ENCODE peak calls at places on chromosome 2, in seven cellular contexts. W, S, Z, L, X, G and Y are unnamed samples.
A peak's percentile ranks its signal among the peaks of the same experiment; 100 is the strongest.

GRCh38 chr2:98577313-98577712 is 31.0 kb downstream of the COA5 start:
- DNase-seq in W (no peak), S (no peak), Z (no peak), L (no peak), X (no peak), G (no peak), Y (no peak)

GRCh38 chr2:152544626-152545025 is 172.6 kb downstream of the PRPF40A start:
- DNase-seq in W (no peak), S (no peak), Z (no peak), L (no peak), X (no peak), G (no peak), Y (no peak)

GRCh38 chr2:151264157-151264835 is 2.6 kb upstream of the RBM43 start:
- DNase-seq in W (no peak), S (no peak), Z (no peak), L (no peak), X (no peak), G (no peak), Y (no peak)

GRCh38 chr2:132522901-132523300 is 106.3 kb downstream of the GPR39 start:
- DNase-seq in W (no peak), S (no peak), Z (peak; percentile 15), L (peak; percentile 41), X (no peak), G (no peak), Y (no peak)

GRCh38 chr2:240396623-240397541 is 38.6 kb upstream of the GPC1 start:
- DNase-seq in W (no peak), S (no peak), Z (no peak), L (no peak), X (peak; percentile 11), G (no peak), Y (no peak)

GRCh38 chr2:120379916-120380893 is 34.3 kb downstream of the INHBB start:
- DNase-seq in W (no peak), S (no peak), Z (no peak), L (no peak), X (no peak), G (no peak), Y (no peak)

GRCh38 chr2:190592831-190593230 is 56.1 kb upstream of the NAB1 start:
- DNase-seq in W (peak; percentile 21), S (no peak), Z (no peak), L (no peak), X (no peak), G (no peak), Y (no peak)

GRCh38 chr2:217821536-217822147 is 181.2 kb downstream of the TNS1 start:
- DNase-seq in W (no peak), S (no peak), Z (no peak), L (no peak), X (no peak), G (no peak), Y (no peak)

GRCh38 chr2:168346725-168347477 is 99.5 kb upstream of the STK39 start:
- DNase-seq in W (peak; percentile 63), S (peak; percentile 83), Z (peak; percentile 39), L (peak; percentile 78), X (peak; percentile 69), G (peak; percentile 70), Y (peak; percentile 69)

GRCh38 chr2:86393521-86394490 is 47.4 kb upstream of the KDM3A start:
- DNase-seq in W (peak; percentile 22), S (no peak), Z (no peak), L (no peak), X (no peak), G (no peak), Y (no peak)

GRCh38 chr2:42910657-42911405 is 118.4 kb upstream of the HAAO start:
- DNase-seq in W (no peak), S (no peak), Z (no peak), L (no peak), X (no peak), G (no peak), Y (no peak)

GRCh38 chr2:150286730-150287362 is 200.6 kb downstream of the RND3 start:
- DNase-seq in W (peak; percentile 33), S (no peak), Z (no peak), L (peak; percentile 91), X (peak; percentile 34), G (no peak), Y (no peak)

GRCh38 chr2:20487030-20487391 is 40.1 kb downstream of the RHOB start:
- DNase-seq in W (no peak), S (no peak), Z (no peak), L (no peak), X (no peak), G (no peak), Y (no peak)
- H3K4ac ChIP-seq in W (no peak overlapping the region), S (no peak overlapping the region), Z (peak overlapping the region; percentile 38), L (no peak overlapping the region), X (no peak overlapping the region), G (no peak overlapping the region), Y (no peak overlapping the region)

DNA sequence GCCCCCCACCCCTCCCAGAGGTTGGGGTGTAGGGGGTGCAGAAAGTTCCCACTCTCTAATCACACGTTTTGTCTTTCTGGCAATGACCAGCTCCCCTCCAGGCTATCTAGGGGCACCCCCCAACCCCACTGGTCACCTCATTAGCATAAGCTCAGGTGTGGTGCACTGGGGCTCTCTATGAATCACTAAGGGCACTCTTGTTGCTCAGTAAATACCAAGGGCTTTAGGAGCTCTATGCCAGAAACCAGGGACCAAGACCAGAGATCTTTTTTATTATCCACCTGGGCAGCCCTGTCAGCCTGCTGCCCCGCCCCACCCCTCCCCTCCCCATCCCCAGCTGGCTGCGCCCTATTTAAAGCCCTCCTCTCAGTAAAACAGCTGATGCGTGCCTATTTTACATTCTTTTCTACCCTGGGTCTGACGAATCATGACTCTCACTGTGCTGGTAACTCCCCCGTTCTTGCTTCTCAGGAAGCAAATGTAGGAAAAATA is 24.3 kb downstream of the NCK2 start:
- DNase-seq in W (peak; percentile 46), S (no peak), Z (no peak), L (peak; percentile 56), X (no peak), G (no peak), Y (peak; percentile 38)
- H3K4ac ChIP-seq in W (no peak overlapping the region), S (no peak overlapping the region), Z (peak overlapping the region; percentile 54), L (no peak overlapping the region), X (no peak overlapping the region), G (no peak overlapping the region), Y (no peak overlapping the region)

DNA sequence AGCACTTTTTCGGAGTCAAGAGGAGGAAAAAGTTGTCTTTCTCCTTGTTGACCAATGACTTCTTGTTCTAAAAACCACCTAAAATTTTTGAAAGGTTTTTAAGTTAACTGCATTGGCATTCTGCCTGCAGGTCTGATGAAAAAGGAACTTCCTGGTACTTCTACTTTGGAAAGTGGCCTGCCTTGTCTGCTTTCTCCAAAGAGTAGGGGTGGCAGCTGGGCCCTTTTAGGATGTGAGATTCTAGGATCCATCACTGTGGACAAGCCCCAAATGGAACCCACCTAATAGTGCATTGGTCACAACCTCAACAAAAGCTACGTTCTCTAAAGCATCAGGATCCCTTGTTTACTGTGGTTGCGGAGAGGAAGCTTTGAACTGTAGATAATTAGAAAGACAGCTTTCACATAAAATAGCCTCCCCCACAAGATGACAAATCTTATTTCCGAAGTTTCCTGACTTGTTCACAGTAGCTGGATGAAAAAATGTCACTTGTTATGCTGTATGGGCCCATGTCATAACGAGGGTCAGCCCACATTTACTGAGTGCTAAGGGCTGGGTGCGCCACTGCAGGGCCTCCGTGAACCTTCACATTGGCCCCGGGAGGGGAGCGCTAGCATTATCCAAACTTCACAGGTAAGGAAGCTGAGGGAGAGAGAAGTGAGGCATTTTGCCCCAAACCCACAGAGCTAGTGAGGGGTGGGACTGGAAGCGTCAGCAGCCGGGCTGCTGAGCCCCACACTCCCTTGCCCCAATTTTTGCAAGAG is 17.4 kb downstream of the ASPRV1 start:
- DNase-seq in W (no peak), S (no peak), Z (no peak), L (no peak), X (no peak), G (no peak), Y (no peak)
- H3K4ac ChIP-seq in W (no peak overlapping the region), S (no peak overlapping the region), Z (no peak overlapping the region), L (no peak overlapping the region), X (no peak overlapping the region), G (no peak overlapping the region), Y (no peak overlapping the region)

GRCh38 chr2:62478093-62478580 is 27.9 kb downstream of the TMEM17 start:
- DNase-seq in W (peak; percentile 24), S (no peak), Z (no peak), L (peak; percentile 50), X (no peak), G (no peak), Y (peak; percentile 52)
- H3K4ac ChIP-seq in W (peak overlapping the region; percentile 63), S (no peak overlapping the region), Z (no peak overlapping the region), L (no peak overlapping the region), X (no peak overlapping the region), G (no peak overlapping the region), Y (no peak overlapping the region)

DNA sequence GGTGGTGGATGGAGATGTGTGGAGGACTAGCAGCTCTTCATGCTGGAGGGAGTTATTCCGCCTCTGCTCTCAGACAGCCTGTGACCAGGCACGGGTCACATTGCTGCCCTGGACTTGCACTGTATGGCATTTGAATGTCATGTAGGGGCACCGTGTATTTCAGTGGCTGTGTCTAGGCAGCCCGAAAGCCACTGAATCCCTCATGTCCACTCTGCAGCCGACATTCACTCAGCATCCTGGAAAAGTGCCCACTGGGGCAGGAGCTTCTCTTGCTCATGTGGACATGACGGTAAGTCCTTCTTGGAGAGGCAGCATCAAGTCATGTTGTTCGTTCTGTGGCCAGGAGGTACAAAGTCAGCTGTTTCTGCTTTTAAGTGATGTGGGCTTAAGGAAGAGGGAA is 127.9 kb downstream of the SH3RF3 start:
- DNase-seq in W (peak; percentile 54), S (no peak), Z (no peak), L (no peak), X (peak; percentile 10), G (no peak), Y (peak; percentile 53)
- H3K4ac ChIP-seq in W (peak overlapping the region; percentile 38), S (no peak overlapping the region), Z (no peak overlapping the region), L (no peak overlapping the region), X (no peak overlapping the region), G (no peak overlapping the region), Y (peak overlapping the region; percentile 20)

GRCh38 chr2:222296911-222297599 is 1.7 kb downstream of the PAX3 start:
- DNase-seq in W (no peak), S (no peak), Z (no peak), L (no peak), X (no peak), G (no peak), Y (no peak)
- H3K4ac ChIP-seq in W (no peak overlapping the region), S (peak overlapping the region; percentile 21), Z (no peak overlapping the region), L (no peak overlapping the region), X (no peak overlapping the region), G (no peak overlapping the region), Y (no peak overlapping the region)

DNA sequence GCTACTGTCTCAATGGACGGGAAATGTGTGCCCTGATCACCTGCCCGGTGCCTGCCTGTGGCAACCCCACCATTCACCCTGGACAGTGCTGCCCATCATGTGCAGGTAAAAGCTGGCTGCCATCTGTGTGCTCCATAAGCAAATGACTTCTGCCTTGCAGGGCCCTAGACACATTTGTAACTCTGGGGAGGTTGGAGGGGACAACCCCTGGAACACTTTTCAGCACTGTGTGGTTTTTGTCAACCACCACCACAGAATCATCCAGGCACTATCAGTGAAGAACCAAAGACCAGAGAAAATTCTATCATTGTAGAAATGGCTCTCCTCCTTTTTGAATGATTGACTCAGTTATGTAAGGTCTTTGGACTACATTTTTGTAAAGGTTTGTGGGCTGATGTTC is 84.3 kb downstream of the FEZ2 start:
- DNase-seq in W (no peak), S (no peak), Z (no peak), L (no peak), X (no peak), G (no peak), Y (no peak)
- H3K4ac ChIP-seq in W (no peak overlapping the region), S (no peak overlapping the region), Z (no peak overlapping the region), L (no peak overlapping the region), X (no peak overlapping the region), G (no peak overlapping the region), Y (no peak overlapping the region)